ENCODE peak calls at places on chromosome 21, in eight cellular contexts. V is Peyer's patch, E is transverse colon, C is sigmoid colon, K is tibial nerve, I is stomach, H is esophagus squamous epithelium, R is breast epithelium. G is an unnamed sample.

GRCh38 chr21:14918542-14918941 is 146.3 kb downstream of the NRIP1 start:
- DNase-seq in V (no peak), E (no peak), C (no peak), K (no peak), I (no peak), H (no peak), R (no peak), G (no peak)

GRCh38 chr21:28066051-28066450 is 926.6 kb downstream of the LTN1 start:
- DNase-seq in V (no peak), E (no peak), C (no peak), K (no peak), I (no peak), H (no peak), R (no peak), G (no peak)

GRCh38 chr21:35399706-35400105 is 350.6 kb upstream of the RUNX1 start:
- DNase-seq in V (no peak), E (no peak), C (no peak), K (no peak), I (no peak), H (no peak), R (no peak), G (no peak)

GRCh38 chr21:14040386-14040785 is 170.4 kb downstream of the LIPI start:
- DNase-seq in V (no peak), E (no peak), C (no peak), K (no peak), I (no peak), H (no peak), R (no peak), G (no peak)

GRCh38 chr21:28410264-28410663 is 582.4 kb downstream of the LTN1 start:
- DNase-seq in V (no peak), E (no peak), C (no peak), K (no peak), I (no peak), H (no peak), R (no peak), G (no peak)

GRCh38 chr21:39348040-39348354 is 891 bp downstream of the HMGN1 start:
- DNase-seq in V (no peak), E (no peak), C (no peak), K (no peak), I (no peak), H (no peak), R (no peak), G (no peak)

GRCh38 chr21:35561076-35561475 is 499.2 kb downstream of the SETD4 start:
- DNase-seq in V (no peak), E (no peak), C (no peak), K (no peak), I (no peak), H (no peak), R (no peak), G (no peak)

GRCh38 chr21:39314155-39315027 is 959 bp upstream of the BRWD1 start:
- DNase-seq in V (peak), E (peak), C (peak), K (peak), I (peak), H (no peak), R (no peak), G (no peak)

GRCh38 chr21:38646213-38646837 is 148.0 kb upstream of the ERG start:
- DNase-seq in V (no peak), E (no peak), C (no peak), K (no peak), I (no peak), H (no peak), R (no peak), G (no peak)

GRCh38 chr21:46323227-46323709 is 402 bp downstream of the C21orf58 start:
- DNase-seq in V (no peak), E (no peak), C (peak), K (no peak), I (no peak), H (no peak), R (no peak), G (no peak)

GRCh38 chr21:21247441-21247840 is 249.2 kb downstream of the NCAM2 start:
- DNase-seq in V (no peak), E (no peak), C (no peak), K (no peak), I (no peak), H (no peak), R (no peak), G (no peak)

GRCh38 chr21:22657786-22658185 is 1659.6 kb downstream of the NCAM2 start:
- DNase-seq in V (no peak), E (no peak), C (no peak), K (no peak), I (no peak), H (no peak), R (no peak), G (no peak)

GRCh38 chr21:17334478-17334877 is 178.4 kb upstream of the CXADR start:
- DNase-seq in V (no peak), E (no peak), C (no peak), K (no peak), I (no peak), H (no peak), R (no peak), G (no peak)

GRCh38 chr21:35004289-35004688 is 44.8 kb downstream of the RUNX1 start:
- DNase-seq in V (no peak), E (no peak), C (no peak), K (no peak), I (no peak), H (no peak), R (no peak), G (no peak)

GRCh38 chr21:38355992-38356781 is 99.4 kb downstream of the KCNJ15 start:
- DNase-seq in V (peak), E (peak), C (peak), K (peak), I (peak), H (no peak), R (peak), G (peak)

GRCh38 chr21:26966360-26966977 is 419 bp downstream of the ADAMTS5 start:
- DNase-seq in V (no peak), E (no peak), C (peak), K (no peak), I (no peak), H (no peak), R (peak), G (peak)

GRCh38 chr21:38352536-38353219 is 95.9 kb downstream of the KCNJ15 start:
- DNase-seq in V (no peak), E (peak), C (no peak), K (peak), I (peak), H (no peak), R (peak), G (no peak)

GRCh38 chr21:20971296-20971921 is 26.8 kb upstream of the NCAM2 start:
- DNase-seq in V (no peak), E (peak), C (peak), K (peak), I (no peak), H (no peak), R (no peak), G (no peak)

GRCh38 chr21:40120944-40121575 is 253.8 kb downstream of the PCP4 start:
- DNase-seq in V (no peak), E (no peak), C (no peak), K (no peak), I (no peak), H (no peak), R (no peak), G (no peak)

GRCh38 chr21:34535886-34536285 is 23.9 kb upstream of the KCNE1 start:
- DNase-seq in V (no peak), E (no peak), C (no peak), K (no peak), I (no peak), H (no peak), R (no peak), G (no peak)

GRCh38 chr21:37915941-37916794 is at the start of gene KCNJ6:
- DNase-seq in V (no peak), E (no peak), C (no peak), K (no peak), I (peak), H (no peak), R (no peak), G (no peak)

GRCh38 chr21:37877171-37877570 is 39.1 kb downstream of the KCNJ6 start:
- DNase-seq in V (no peak), E (no peak), C (no peak), K (no peak), I (no peak), H (no peak), R (no peak), G (no peak)

GRCh38 chr21:44084496-44085241 is 22.5 kb upstream of the PWP2 start:
- DNase-seq in V (no peak), E (no peak), C (peak), K (no peak), I (peak), H (no peak), R (no peak), G (no peak)

GRCh38 chr21:18517905-18518566 is 114.5 kb upstream of the TMPRSS15 start:
- DNase-seq in V (no peak), E (no peak), C (no peak), K (no peak), I (no peak), H (no peak), R (no peak), G (no peak)

GRCh38 chr21:27818847-27819246 is 852.0 kb upstream of the ADAMTS5 start:
- DNase-seq in V (no peak), E (no peak), C (no peak), K (no peak), I (no peak), H (no peak), R (no peak), G (no peak)

GRCh38 chr21:34916446-34916845 is 132.7 kb downstream of the RUNX1 start:
- DNase-seq in V (no peak), E (no peak), C (no peak), K (no peak), I (no peak), H (no peak), R (no peak), G (no peak)

GRCh38 chr21:15472108-15472507 is 257.7 kb upstream of the USP25 start:
- DNase-seq in V (no peak), E (no peak), C (no peak), K (no peak), I (no peak), H (no peak), R (no peak), G (no peak)

GRCh38 chr21:30629173-30629572 is 5.8 kb upstream of the KRTAP20-2 start:
- DNase-seq in V (no peak), E (no peak), C (no peak), K (peak), I (no peak), H (no peak), R (no peak), G (no peak)

GRCh38 chr21:39079617-39080016 is 103.6 kb downstream of the PSMG1 start:
- DNase-seq in V (no peak), E (peak), C (peak), K (peak), I (peak), H (peak), R (peak), G (peak)

GRCh38 chr21:43957128-43957571 is 55.0 kb upstream of the TRAPPC10 start:
- DNase-seq in V (no peak), E (no peak), C (no peak), K (no peak), I (no peak), H (no peak), R (no peak), G (no peak)

GRCh38 chr21:38925923-38926322 is 120.2 kb downstream of the ETS2 start:
- DNase-seq in V (peak), E (peak), C (peak), K (peak), I (peak), H (no peak), R (peak), G (no peak)

GRCh38 chr21:25735895-25736597 is 1.3 kb downstream of the GABPA start:
- DNase-seq in V (no peak), E (no peak), C (no peak), K (no peak), I (no peak), H (no peak), R (no peak), G (no peak)
- TF ChIP-seq POLR2A in V (no peak), E (no peak), C (no peak), K (no peak), I (no peak), H (no peak), R (no peak), G (no peak)

GRCh38 chr21:33127154-33127893 is 57.4 kb downstream of the OLIG1 start:
- DNase-seq in V (peak), E (peak), C (no peak), K (peak), I (peak), H (no peak), R (peak), G (peak)
- H3K4me3 ChIP-seq in V (peak), E (peak), C (no peak), K (peak), I (peak), H (peak), R (peak), G (no peak)

DNA sequence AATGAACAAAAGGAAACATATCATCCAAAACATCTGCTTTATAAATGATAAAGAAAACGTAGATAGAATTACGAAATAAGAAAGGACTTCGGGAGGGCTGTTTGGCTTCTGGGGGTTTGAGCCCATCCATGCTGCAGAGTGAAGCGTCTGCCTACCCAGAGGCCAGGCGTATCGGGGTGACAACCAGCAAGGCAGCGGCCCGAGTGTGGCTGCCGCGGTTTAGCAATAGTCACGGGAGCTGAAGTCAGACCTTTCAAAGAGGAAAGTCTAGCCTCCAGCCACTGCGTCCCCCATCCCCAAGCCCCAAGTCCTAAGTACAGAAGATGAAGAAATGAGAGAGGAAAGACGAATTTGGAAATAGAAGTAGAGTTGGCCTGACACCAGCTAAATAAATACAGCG is 8.6 kb downstream of the SLC37A1 start:
- DNase-seq in V (no peak), E (no peak), C (peak), K (no peak), I (no peak), H (no peak), R (no peak), G (no peak)
- TF ChIP-seq POLR2A in V (no peak), E (no peak), C (no peak), K (no peak), I (no peak), H (no peak), R (no peak), G (no peak)

GRCh38 chr21:36696390-36696639 is 2.6 kb upstream of the SIM2 start:
- DNase-seq in V (no peak), E (no peak), C (no peak), K (no peak), I (no peak), H (no peak), R (no peak), G (no peak)

GRCh38 chr21:36696640-36697472 is 2.1 kb upstream of the SIM2 start:
- DNase-seq in V (no peak), E (no peak), C (no peak), K (no peak), I (no peak), H (no peak), R (no peak), G (no peak)

GRCh38 chr21:36698160-36699025 is 522 bp upstream of the SIM2 start:
- DNase-seq in V (no peak), E (no peak), C (no peak), K (no peak), I (peak), H (no peak), R (no peak), G (no peak)

GRCh38 chr21:36699026-36699545 is at the start of gene SIM2:
- DNase-seq in V (no peak), E (no peak), C (no peak), K (no peak), I (peak), H (no peak), R (no peak), G (no peak)

DNA sequence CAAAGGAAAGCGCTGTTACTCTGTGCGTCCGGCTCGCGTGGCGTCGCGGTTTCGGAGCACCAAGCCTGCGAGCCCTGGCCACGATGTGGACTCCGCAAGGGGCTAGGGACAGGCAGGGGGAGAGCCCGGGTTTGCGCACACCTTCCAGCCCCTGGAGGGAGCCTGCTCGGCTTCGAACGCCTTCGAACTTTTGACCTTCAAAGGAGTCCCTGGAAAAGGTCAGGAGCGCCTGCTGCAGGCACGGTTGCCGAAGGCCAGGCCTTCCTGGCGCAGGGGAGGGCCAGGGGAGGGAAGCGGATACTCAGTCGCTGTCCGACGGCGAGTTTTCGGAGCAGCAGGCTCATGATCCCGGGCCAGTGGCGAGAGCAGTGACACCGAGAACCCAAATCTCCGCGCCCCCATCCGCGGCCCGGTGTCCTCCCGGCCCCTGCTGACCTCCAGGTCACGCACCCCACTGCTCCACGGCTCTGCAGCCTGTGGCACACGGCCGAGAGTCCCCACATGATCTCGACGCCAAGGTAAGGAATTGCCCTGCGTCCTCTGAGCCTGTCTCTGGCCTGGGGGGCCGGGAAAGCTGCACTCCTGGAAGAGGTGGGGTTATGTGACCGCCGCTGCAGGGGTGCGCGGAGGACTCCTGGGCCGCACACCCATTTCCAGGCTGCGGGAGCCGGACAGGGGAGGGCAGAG is 1.3 kb upstream of the SIM2 start:
- DNase-seq in V (no peak), E (no peak), C (no peak), K (no peak), I (no peak), H (no peak), R (no peak), G (no peak)
- H3K4me3 ChIP-seq in V (no peak), E (no peak), C (no peak), K (no peak), I (peak), H (peak), R (no peak), G (peak)

GRCh38 chr21:45132841-45133573 is 58.6 kb downstream of the ADARB1 start:
- DNase-seq in V (no peak), E (no peak), C (no peak), K (peak), I (no peak), H (no peak), R (no peak), G (no peak)
- TF ChIP-seq POLR2A in V (no peak), E (no peak), C (no peak), K (no peak), I (no peak), H (no peak), R (no peak), G (no peak)

DNA sequence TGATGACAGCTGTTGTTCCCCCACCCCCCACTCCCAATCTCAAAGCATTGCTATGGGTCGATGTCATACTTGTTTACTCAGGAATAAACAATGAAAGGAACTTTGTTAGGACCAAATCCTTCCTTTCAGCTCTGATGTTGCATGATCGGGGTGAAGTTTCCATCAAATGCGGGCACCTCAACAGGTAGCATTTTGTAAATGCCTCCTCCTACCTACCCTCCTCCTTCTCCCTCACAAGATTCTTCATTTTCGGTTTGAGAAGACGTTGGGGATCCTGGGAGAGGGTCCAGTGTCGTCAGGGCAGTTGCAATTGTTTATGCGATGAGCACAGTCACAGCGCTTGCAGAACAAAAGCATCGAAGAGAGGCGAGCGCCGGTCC is 758 bp upstream of the HUNK start:
- DNase-seq in V (no peak), E (no peak), C (no peak), K (no peak), I (no peak), H (no peak), R (no peak), G (no peak)
- H3K4me3 ChIP-seq in V (peak), E (peak), C (no peak), K (no peak), I (peak), H (peak), R (peak), G (peak)

GRCh38 chr21:41879190-41879998 is at the start of gene PRDM15:
- DNase-seq in V (peak), E (peak), C (peak), K (peak), I (peak), H (peak), R (peak), G (peak)
- TF ChIP-seq POLR2A in V (no peak), E (no peak), C (no peak), K (peak), I (no peak), H (no peak), R (no peak), G (no peak)

G was measured in spleen.